ENCODE peak calls at places on chromosome 7, in eight cellular contexts. D, X, G, T, P, O, N and R are unnamed samples.

GRCh38 chr7:26705567-26705966 is 158.8 kb downstream of the SKAP2 start:
- DNase-seq in D (no peak), X (no peak), G (peak), T (no peak), P (peak), O (no peak), N (peak), R (peak)

GRCh38 chr7:54345746-54346145 is 196.4 kb upstream of the VSTM2A start:
- DNase-seq in D (no peak), X (no peak), G (no peak), T (no peak), P (peak), O (no peak), N (no peak), R (no peak)

GRCh38 chr7:157380416-157380815 is 43.6 kb downstream of the DNAJB6 start:
- DNase-seq in D (no peak), X (no peak), G (no peak), T (no peak), P (no peak), O (no peak), N (no peak), R (no peak)

GRCh38 chr7:141012044-141012685 is 2.6 kb downstream of the MRPS33 start:
- DNase-seq in D (peak), X (peak), G (peak), T (peak), P (peak), O (peak), N (peak), R (no peak)

GRCh38 chr7:44661233-44661632 is 54.8 kb downstream of the OGDH start:
- DNase-seq in D (no peak), X (no peak), G (no peak), T (no peak), P (no peak), O (no peak), N (no peak), R (no peak)

GRCh38 chr7:85564861-85565630 is 378.2 kb upstream of the SEMA3D start:
- DNase-seq in D (no peak), X (no peak), G (peak), T (no peak), P (no peak), O (no peak), N (no peak), R (no peak)

GRCh38 chr7:46244752-46245151 is 323.7 kb upstream of the IGFBP3 start:
- DNase-seq in D (no peak), X (no peak), G (no peak), T (no peak), P (no peak), O (no peak), N (no peak), R (no peak)

GRCh38 chr7:28490831-28491230 is 78.5 kb downstream of the CREB5 start:
- DNase-seq in D (no peak), X (no peak), G (no peak), T (no peak), P (no peak), O (no peak), N (no peak), R (no peak)

GRCh38 chr7:129072410-129073063 is 17.6 kb upstream of the TNPO3 start:
- DNase-seq in D (no peak), X (no peak), G (no peak), T (no peak), P (no peak), O (no peak), N (no peak), R (no peak)